ENCODE peak calls at places on chromosomes 1 and 21, in ten cellular contexts. V is neuronal stem cell, E is IMR-90, Z is GM23338, F is fibroblast of lung, R is hepatocyte, N is H9, M is mammary epithelial cell, K is OCI-LY7, C is neural progenitor cell. S is an unnamed sample.

GRCh38 chr1:200653022-200653462 is 16.7 kb downstream of the DDX59 start:
- DNase-seq in V (no peak), E (no peak), Z (no peak), F (no peak), R (no peak), N (no peak), M (no peak), K (no peak), C (no peak), S (no peak)

GRCh38 chr1:162908780-162909179 is 47.8 kb upstream of the CCDC190 start:
- DNase-seq in V (no peak), E (peak), Z (no peak), F (peak), R (no peak), N (no peak), M (peak), K (no peak), C (no peak), S (peak)

GRCh38 chr1:223714849-223715709 is 2.7 kb downstream of the CAPN2 start:
- DNase-seq in V (no peak), E (peak), Z (peak), F (peak), R (peak), N (no peak), M (peak), K (no peak), C (peak), S (peak)

GRCh38 chr1:189323090-189323489 is 1154.6 kb downstream of the BRINP3 start:
- DNase-seq in V (no peak), E (peak), Z (no peak), F (peak), R (no peak), N (no peak), M (no peak), K (no peak), C (no peak), S (no peak)

GRCh38 chr1:194176212-194176611 is 989.8 kb upstream of the B3GALT2 start:
- DNase-seq in V (peak), E (no peak), Z (peak), F (no peak), R (no peak), N (no peak), M (no peak), K (no peak), C (peak), S (no peak)

GRCh38 chr1:94920061-94920460 is 6.8 kb downstream of the CNN3 start:
- DNase-seq in V (no peak), E (no peak), Z (no peak), F (no peak), R (no peak), N (no peak), M (no peak), K (no peak), C (no peak), S (no peak)

GRCh38 chr1:5478156-5478695 is 514.0 kb downstream of the NPHP4 start:
- DNase-seq in V (no peak), E (no peak), Z (no peak), F (no peak), R (no peak), N (no peak), M (no peak), K (no peak), C (no peak), S (no peak)

GRCh38 chr1:87226341-87226760 is 102.3 kb upstream of the LMO4 start:
- DNase-seq in V (peak), E (peak), Z (peak), F (peak), R (peak), N (peak), M (peak), K (no peak), C (peak), S (peak)

GRCh38 chr21:33703750-33704606 is 61.7 kb downstream of the ITSN1 start:
- DNase-seq in V (no peak), E (peak), Z (peak), F (no peak), R (peak), N (no peak), M (no peak), K (no peak), C (no peak), S (no peak)

GRCh38 chr1:151520359-151520758 is 9.2 kb downstream of the CGN start:
- DNase-seq in V (no peak), E (no peak), Z (no peak), F (no peak), R (no peak), N (no peak), M (no peak), K (no peak), C (no peak), S (no peak)

GRCh38 chr1:243388276-243388675 is 132.4 kb downstream of the SDCCAG8 start:
- DNase-seq in V (no peak), E (no peak), Z (no peak), F (no peak), R (no peak), N (no peak), M (no peak), K (no peak), C (no peak), S (no peak)

GRCh38 chr1:239566074-239566473 is 179.7 kb downstream of the CHRM3 start:
- DNase-seq in V (no peak), E (no peak), Z (no peak), F (peak), R (no peak), N (no peak), M (no peak), K (no peak), C (no peak), S (no peak)

GRCh38 chr1:211830330-211831142 is at the start of gene LPGAT1:
- DNase-seq in V (peak), E (peak), Z (peak), F (peak), R (peak), N (peak), M (peak), K (peak), C (peak), S (no peak)

GRCh38 chr1:22643381-22643780 is at the start of gene C1QC:
- DNase-seq in V (no peak), E (no peak), Z (no peak), F (no peak), R (no peak), N (no peak), M (no peak), K (no peak), C (no peak), S (no peak)

GRCh38 chr21:23162213-23162946 is 2164.2 kb downstream of the NCAM2 start:
- DNase-seq in V (no peak), E (no peak), Z (no peak), F (no peak), R (peak), N (no peak), M (no peak), K (no peak), C (no peak), S (no peak)

GRCh38 chr1:6171546-6172124 is 8.5 kb downstream of the CHD5 start:
- DNase-seq in V (no peak), E (no peak), Z (peak), F (no peak), R (no peak), N (peak), M (no peak), K (peak), C (peak), S (no peak)

GRCh38 chr21:44836666-44837471 is 19.0 kb upstream of the SUMO3 start:
- DNase-seq in V (no peak), E (no peak), Z (no peak), F (no peak), R (peak), N (no peak), M (peak), K (no peak), C (no peak), S (peak)

GRCh38 chr1:177385760-177386698 is 215.3 kb downstream of the BRINP2 start:
- DNase-seq in V (no peak), E (no peak), Z (no peak), F (peak), R (no peak), N (no peak), M (peak), K (no peak), C (peak), S (no peak)

GRCh38 chr1:185421485-185422100 is 104.5 kb upstream of the IVNS1ABP start:
- DNase-seq in V (no peak), E (no peak), Z (no peak), F (no peak), R (no peak), N (no peak), M (no peak), K (no peak), C (no peak), S (no peak)

GRCh38 chr1:116986531-116987255 is 14.9 kb upstream of the CD101 start:
- DNase-seq in V (no peak), E (no peak), Z (peak), F (no peak), R (no peak), N (peak), M (no peak), K (no peak), C (peak), S (no peak)

GRCh38 chr21:31604591-31605190 is 54.8 kb upstream of the SOD1 start:
- DNase-seq in V (peak), E (peak), Z (peak), F (peak), R (peak), N (peak), M (peak), K (peak), C (peak), S (peak)

GRCh38 chr1:214281902-214282695 is 1.1 kb downstream of the SMYD2 start:
- DNase-seq in V (no peak), E (peak), Z (no peak), F (peak), R (peak), N (no peak), M (peak), K (peak), C (peak), S (peak)

GRCh38 chr1:113542221-113542701 is 151.9 kb downstream of the MAGI3 start:
- DNase-seq in V (no peak), E (peak), Z (no peak), F (peak), R (peak), N (no peak), M (peak), K (no peak), C (no peak), S (no peak)

GRCh38 chr1:243501002-243501401 is 245.2 kb downstream of the SDCCAG8 start:
- DNase-seq in V (no peak), E (peak), Z (no peak), F (peak), R (no peak), N (no peak), M (peak), K (no peak), C (no peak), S (no peak)

GRCh38 chr1:169043823-169044222 is 62.7 kb upstream of the ATP1B1 start:
- DNase-seq in V (no peak), E (no peak), Z (no peak), F (no peak), R (no peak), N (no peak), M (no peak), K (no peak), C (no peak), S (no peak)

GRCh38 chr1:247824023-247824422 is at the start of gene OR14A16:
- DNase-seq in V (no peak), E (no peak), Z (peak), F (no peak), R (no peak), N (no peak), M (no peak), K (no peak), C (no peak), S (no peak)

GRCh38 chr1:85048296-85049064 is at the start of gene MCOLN3:
- DNase-seq in V (peak), E (no peak), Z (peak), F (no peak), R (peak), N (peak), M (peak), K (no peak), C (peak), S (peak)

GRCh38 chr1:223231011-223231572 is 88.0 kb upstream of the TLR5 start:
- DNase-seq in V (no peak), E (no peak), Z (no peak), F (no peak), R (no peak), N (peak), M (no peak), K (no peak), C (no peak), S (no peak)

GRCh38 chr1:219123041-219123440 is 50.6 kb upstream of the LYPLAL1 start:
- DNase-seq in V (no peak), E (peak), Z (no peak), F (no peak), R (no peak), N (no peak), M (no peak), K (no peak), C (no peak), S (no peak)

GRCh38 chr1:13956386-13956785 is 256.4 kb downstream of the PRDM2 start:
- DNase-seq in V (no peak), E (no peak), Z (no peak), F (peak), R (no peak), N (no peak), M (no peak), K (no peak), C (no peak), S (no peak)

GRCh38 chr1:173295995-173296394 is 88.9 kb upstream of the TNFSF4 start:
- DNase-seq in V (no peak), E (peak), Z (no peak), F (peak), R (no peak), N (no peak), M (peak), K (no peak), C (no peak), S (no peak)

GRCh38 chr1:42943166-42943565 is 15.5 kb downstream of the SLC2A1 start:
- DNase-seq in V (no peak), E (no peak), Z (no peak), F (peak), R (no peak), N (no peak), M (peak), K (no peak), C (no peak), S (peak)

GRCh38 chr1:91617242-91617837 is 116.7 kb downstream of the CDC7 start:
- DNase-seq in V (no peak), E (no peak), Z (peak), F (no peak), R (peak), N (peak), M (no peak), K (no peak), C (peak), S (no peak)

GRCh38 chr1:84619383-84620093 is 45.3 kb upstream of the CTBS start:
- DNase-seq in V (no peak), E (peak), Z (no peak), F (peak), R (peak), N (no peak), M (peak), K (no peak), C (no peak), S (peak)

GRCh38 chr1:211684331-211684730 is 8.9 kb upstream of the NEK2 start:
- DNase-seq in V (no peak), E (no peak), Z (no peak), F (no peak), R (no peak), N (no peak), M (no peak), K (no peak), C (no peak), S (no peak)

DNA sequence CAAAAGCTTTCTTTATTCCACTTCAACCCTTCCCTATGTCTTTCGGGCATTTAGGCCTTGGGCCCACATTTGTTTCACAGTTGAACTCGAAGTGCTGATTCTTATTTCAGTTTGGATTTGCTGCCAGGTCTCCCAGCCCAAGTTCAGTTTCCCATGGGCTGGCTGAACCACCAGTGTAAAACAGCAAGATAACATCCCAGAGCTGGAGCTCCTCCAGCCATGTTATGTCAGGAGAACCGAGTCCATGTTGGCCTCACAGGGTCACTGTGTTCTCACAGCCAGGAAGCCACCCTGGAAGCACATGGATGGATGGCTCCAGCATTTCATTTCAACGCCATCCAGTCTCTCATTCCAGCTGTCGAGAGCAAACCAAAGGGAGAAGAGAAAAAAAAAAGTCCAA is 45.2 kb upstream of the RXRG start:
- DNase-seq in V (no peak), E (no peak), Z (no peak), F (no peak), R (no peak), N (no peak), M (no peak), K (no peak), C (no peak), S (no peak)
- H2AFZ ChIP-seq in V (no peak), E (no peak), Z (no peak), F (no peak), R (no peak), N (no peak), M (no peak), K (no peak), C (no peak), S (no peak)

GRCh38 chr1:46197551-46198025 is 646 bp downstream of the POMGNT1 start:
- DNase-seq in V (no peak), E (no peak), Z (peak), F (no peak), R (no peak), N (peak), M (no peak), K (no peak), C (no peak), S (no peak)

GRCh38 chr1:46196609-46197008 is 1.6 kb downstream of the POMGNT1 start:
- DNase-seq in V (no peak), E (no peak), Z (no peak), F (no peak), R (no peak), N (no peak), M (no peak), K (no peak), C (no peak), S (no peak)

GRCh38 chr1:46198026-46198826 is at the start of gene POMGNT1:
- DNase-seq in V (peak), E (peak), Z (peak), F (peak), R (peak), N (peak), M (peak), K (peak), C (peak), S (no peak)

GRCh38 chr1:46202975-46203737 is at the start of gene LURAP1:
- DNase-seq in V (peak), E (peak), Z (peak), F (peak), R (peak), N (peak), M (peak), K (peak), C (peak), S (no peak)

DNA sequence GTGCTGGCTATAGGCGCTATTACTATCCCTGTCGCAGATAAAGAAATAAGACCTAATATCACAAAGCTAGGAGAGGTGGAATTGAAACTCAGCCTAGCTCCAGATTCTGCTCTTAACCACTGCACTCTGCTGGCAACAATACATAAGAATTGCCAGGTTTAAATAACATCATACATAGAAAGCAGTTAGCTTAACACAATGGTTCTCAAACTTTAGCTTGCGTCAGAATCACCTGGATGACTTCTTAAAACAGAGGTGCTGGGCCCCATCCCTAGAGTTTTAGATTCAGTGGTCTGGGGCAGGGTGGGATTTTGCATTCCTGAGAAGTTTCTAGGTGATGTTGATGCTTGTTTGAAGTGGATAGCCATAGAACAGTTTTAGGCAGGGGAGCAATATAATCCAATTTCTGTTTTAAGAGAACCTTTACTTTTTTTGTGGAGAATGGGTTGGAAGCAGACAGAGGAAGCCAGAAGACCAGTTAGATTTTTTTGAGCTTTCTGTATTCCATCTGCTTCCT is 1.1 kb upstream of the POMGNT1 start:
- DNase-seq in V (no peak), E (no peak), Z (no peak), F (no peak), R (no peak), N (no peak), M (no peak), K (peak), C (no peak), S (no peak)
- H2AFZ ChIP-seq in V (no peak), E (no peak), Z (peak), F (no peak), R (peak), N (no peak), M (no peak), K (peak), C (no peak), S (peak)

GRCh38 chr1:7207875-7208646 is 422.8 kb downstream of the CAMTA1 start:
- DNase-seq in V (peak), E (peak), Z (peak), F (peak), R (peak), N (peak), M (peak), K (peak), C (peak), S (no peak)

GRCh38 chr1:7209340-7209739 is 424.1 kb downstream of the CAMTA1 start:
- DNase-seq in V (no peak), E (no peak), Z (no peak), F (no peak), R (no peak), N (no peak), M (no peak), K (no peak), C (no peak), S (no peak)

DNA sequence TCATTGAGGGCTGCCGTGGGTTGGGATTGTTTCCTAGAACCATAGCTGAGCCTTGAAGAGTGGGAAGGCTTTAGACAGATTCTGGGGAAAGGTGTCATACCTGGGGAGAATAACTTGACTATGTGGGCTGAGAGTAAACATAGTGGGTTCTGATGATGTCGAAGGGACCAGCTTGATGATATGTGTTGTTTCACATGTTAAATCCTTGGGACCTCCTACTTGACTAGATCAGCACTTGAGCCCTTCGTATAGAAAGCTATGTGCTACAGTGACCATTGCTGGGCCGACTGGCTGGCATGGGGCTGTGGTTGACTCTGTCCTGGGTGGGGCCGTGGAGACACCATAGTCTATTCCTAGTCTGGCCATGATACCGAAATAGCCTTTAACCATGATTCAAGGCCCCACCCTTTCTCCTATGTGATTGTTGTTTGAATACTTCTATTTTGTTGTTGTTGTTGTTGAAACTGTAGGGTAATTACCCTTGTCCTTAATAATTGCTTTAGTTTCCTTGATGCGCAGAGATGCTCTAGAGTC is 423.5 kb downstream of the CAMTA1 start:
- DNase-seq in V (no peak), E (no peak), Z (no peak), F (no peak), R (no peak), N (no peak), M (no peak), K (no peak), C (no peak), S (no peak)
- H2AFZ ChIP-seq in V (no peak), E (peak), Z (no peak), F (no peak), R (no peak), N (no peak), M (no peak), K (no peak), C (no peak), S (no peak)

DNA sequence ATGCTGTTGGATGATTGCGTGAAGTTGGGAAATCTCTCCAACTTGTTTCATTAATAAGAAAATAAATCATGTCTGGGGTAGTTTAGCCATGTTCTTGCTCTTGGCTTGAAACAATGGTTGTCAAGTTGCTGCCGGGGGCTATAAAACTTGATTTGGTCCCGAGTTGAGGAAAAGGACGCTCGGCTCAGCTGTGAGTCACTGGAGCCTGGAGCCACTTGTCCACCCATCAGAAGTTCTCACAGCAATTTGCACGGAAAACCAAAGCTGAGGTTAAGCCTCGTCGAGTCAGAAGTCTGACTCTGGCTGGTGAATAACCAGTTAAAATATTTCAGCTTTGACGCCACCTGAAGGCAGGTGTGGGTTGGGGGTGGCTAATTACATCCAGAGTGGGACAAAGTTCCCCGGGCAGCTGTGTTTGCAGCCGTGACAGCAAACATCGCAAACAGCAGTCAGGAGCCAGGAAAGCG is 19.7 kb upstream of the RIPK4 start:
- DNase-seq in V (no peak), E (peak), Z (no peak), F (peak), R (peak), N (no peak), M (peak), K (no peak), C (no peak), S (peak)
- H2AFZ ChIP-seq in V (no peak), E (no peak), Z (no peak), F (no peak), R (no peak), N (no peak), M (no peak), K (no peak), C (no peak), S (no peak)

GRCh38 chr1:3530086-3530930 is 75.8 kb downstream of the ARHGEF16 start:
- DNase-seq in V (no peak), E (no peak), Z (peak), F (no peak), R (peak), N (peak), M (peak), K (no peak), C (peak), S (peak)
- H2AFZ ChIP-seq in V (peak), E (peak), Z (no peak), F (no peak), R (peak), N (no peak), M (peak), K (no peak), C (no peak), S (peak)

GRCh38 chr1:217090073-217090911 is 367.1 kb upstream of the ESRRG start:
- DNase-seq in V (no peak), E (no peak), Z (peak), F (no peak), R (no peak), N (no peak), M (no peak), K (no peak), C (peak), S (no peak)
- H2AFZ ChIP-seq in V (peak), E (peak), Z (peak), F (no peak), R (peak), N (no peak), M (peak), K (no peak), C (peak), S (no peak)

S was measured in PC-9.